ENCODE peak calls at places on chromosomes 6 and 20, in four cellular contexts. One of them, this sample, is unnamed.
A peak's percentile ranks its signal among the peaks of the same experiment; 100 is the strongest.

GRCh38 chr6:54308240-54308639 is at the start of gene TINAG:
- DNase-seq in IMR-90: no peak
- DNase-seq in mesendoderm: no peak
- DNase-seq in H1: no peak
- DNase-seq in this sample: no peak

GRCh38 chr20:17525650-17526049 is 5.5 kb downstream of the BFSP1 start:
- DNase-seq in IMR-90: no peak
- DNase-seq in mesendoderm: peak; percentile 84
- DNase-seq in H1: no peak
- DNase-seq in this sample: no peak

GRCh38 chr6:170067923-170068360 is 222.9 kb downstream of the DLL1 start:
- DNase-seq in IMR-90: no peak
- DNase-seq in mesendoderm: no peak
- DNase-seq in H1: no peak
- DNase-seq in this sample: no peak

GRCh38 chr6:134539865-134540323 is 222.0 kb upstream of the SGK1 start:
- DNase-seq in IMR-90: no peak
- DNase-seq in mesendoderm: peak; percentile 61
- DNase-seq in H1: no peak
- DNase-seq in this sample: peak; percentile 69

GRCh38 chr6:133754298-133754697 is 134.6 kb upstream of the TCF21 start:
- DNase-seq in IMR-90: no peak
- DNase-seq in mesendoderm: no peak
- DNase-seq in H1: no peak
- DNase-seq in this sample: no peak

GRCh38 chr6:18464176-18464575 is 77.0 kb downstream of the RNF144B start:
- DNase-seq in IMR-90: no peak
- DNase-seq in mesendoderm: no peak
- DNase-seq in H1: no peak
- DNase-seq in this sample: no peak

GRCh38 chr6:74137910-74138309 is 441.9 kb downstream of the CD109 start:
- DNase-seq in IMR-90: peak; percentile 84
- DNase-seq in mesendoderm: peak; percentile 33
- DNase-seq in H1: no peak
- DNase-seq in this sample: peak; percentile 77

GRCh38 chr6:158357570-158358216 is 45.4 kb downstream of the TULP4 start:
- DNase-seq in IMR-90: no peak
- DNase-seq in mesendoderm: no peak
- DNase-seq in H1: no peak
- DNase-seq in this sample: no peak

GRCh38 chr20:47875302-47876025 is 90.2 kb upstream of the SULF2 start:
- DNase-seq in IMR-90: no peak
- DNase-seq in mesendoderm: no peak
- DNase-seq in H1: no peak
- DNase-seq in this sample: peak; percentile 72

GRCh38 chr6:73739097-73739496 is 43.1 kb downstream of the CD109 start:
- DNase-seq in IMR-90: peak; percentile 78
- DNase-seq in mesendoderm: peak; percentile 71
- DNase-seq in H1: no peak
- DNase-seq in this sample: peak; percentile 80

GRCh38 chr6:4727671-4728435 is 48.4 kb upstream of the CDYL start:
- DNase-seq in IMR-90: no peak
- DNase-seq in mesendoderm: peak; percentile 85
- DNase-seq in H1: no peak
- DNase-seq in this sample: peak; percentile 93

GRCh38 chr20:50149481-50150254 is 3.9 kb downstream of the PEDS1 start:
- DNase-seq in IMR-90: no peak
- DNase-seq in mesendoderm: no peak
- DNase-seq in H1: no peak
- DNase-seq in this sample: no peak

GRCh38 chr20:57420571-57421257 is 29.5 kb downstream of the RBM38 start:
- DNase-seq in IMR-90: no peak
- DNase-seq in mesendoderm: no peak
- DNase-seq in H1: no peak
- DNase-seq in this sample: no peak

GRCh38 chr6:73207221-73207837 is 18.0 kb downstream of the KHDC1L start:
- DNase-seq in IMR-90: no peak
- DNase-seq in mesendoderm: no peak
- DNase-seq in H1: no peak
- DNase-seq in this sample: no peak

GRCh38 chr6:169038691-169039090 is 215.0 kb downstream of the THBS2 start:
- DNase-seq in IMR-90: no peak
- DNase-seq in mesendoderm: no peak
- DNase-seq in H1: no peak
- DNase-seq in this sample: no peak

GRCh38 chr6:74932214-74932923 is 273.5 kb downstream of the COL12A1 start:
- DNase-seq in IMR-90: peak; percentile 10
- DNase-seq in mesendoderm: peak; percentile 58
- DNase-seq in H1: no peak
- DNase-seq in this sample: peak; percentile 8

GRCh38 chr6:159953091-159953581 is 15.7 kb upstream of the IGF2R start:
- DNase-seq in IMR-90: peak; percentile 73
- DNase-seq in mesendoderm: no peak
- DNase-seq in H1: no peak
- DNase-seq in this sample: peak; percentile 90

GRCh38 chr6:123189805-123190204 is 193.8 kb downstream of the CLVS2 start:
- DNase-seq in IMR-90: no peak
- DNase-seq in mesendoderm: peak; percentile 39
- DNase-seq in H1: no peak
- DNase-seq in this sample: no peak

GRCh38 chr6:111691345-111692225 is 85.9 kb upstream of the TRAF3IP2 start:
- DNase-seq in IMR-90: no peak
- DNase-seq in mesendoderm: no peak
- DNase-seq in H1: no peak
- DNase-seq in this sample: peak; percentile 47

GRCh38 chr6:5962794-5963193 is 43.9 kb downstream of the NRN1 start:
- DNase-seq in IMR-90: no peak
- DNase-seq in mesendoderm: no peak
- DNase-seq in H1: no peak
- DNase-seq in this sample: no peak

GRCh38 chr6:38522322-38522721 is 117.4 kb downstream of the BTBD9 start:
- DNase-seq in IMR-90: peak; percentile 88
- DNase-seq in mesendoderm: no peak
- DNase-seq in H1: no peak
- DNase-seq in this sample: peak; percentile 45

GRCh38 chr20:24953621-24954133 is 4.6 kb downstream of the CST7 start:
- DNase-seq in IMR-90: no peak
- DNase-seq in mesendoderm: no peak
- DNase-seq in H1: no peak
- DNase-seq in this sample: no peak
- H3K18ac ChIP-seq in IMR-90: no peak overlapping the region
- H3K18ac ChIP-seq in mesendoderm: no peak overlapping the region
- H3K18ac ChIP-seq in H1: no peak overlapping the region
- H3K18ac ChIP-seq in this sample: no peak overlapping the region

GRCh38 chr20:19981091-19981490 is 36.1 kb upstream of the NAA20 start:
- DNase-seq in IMR-90: peak; percentile 59
- DNase-seq in mesendoderm: peak; percentile 57
- DNase-seq in H1: no peak
- DNase-seq in this sample: peak; percentile 74
- H3K18ac ChIP-seq in IMR-90: no peak overlapping the region
- H3K18ac ChIP-seq in mesendoderm: no peak overlapping the region
- H3K18ac ChIP-seq in H1: no peak overlapping the region
- H3K18ac ChIP-seq in this sample: peak overlapping the region; percentile 37

DNA sequence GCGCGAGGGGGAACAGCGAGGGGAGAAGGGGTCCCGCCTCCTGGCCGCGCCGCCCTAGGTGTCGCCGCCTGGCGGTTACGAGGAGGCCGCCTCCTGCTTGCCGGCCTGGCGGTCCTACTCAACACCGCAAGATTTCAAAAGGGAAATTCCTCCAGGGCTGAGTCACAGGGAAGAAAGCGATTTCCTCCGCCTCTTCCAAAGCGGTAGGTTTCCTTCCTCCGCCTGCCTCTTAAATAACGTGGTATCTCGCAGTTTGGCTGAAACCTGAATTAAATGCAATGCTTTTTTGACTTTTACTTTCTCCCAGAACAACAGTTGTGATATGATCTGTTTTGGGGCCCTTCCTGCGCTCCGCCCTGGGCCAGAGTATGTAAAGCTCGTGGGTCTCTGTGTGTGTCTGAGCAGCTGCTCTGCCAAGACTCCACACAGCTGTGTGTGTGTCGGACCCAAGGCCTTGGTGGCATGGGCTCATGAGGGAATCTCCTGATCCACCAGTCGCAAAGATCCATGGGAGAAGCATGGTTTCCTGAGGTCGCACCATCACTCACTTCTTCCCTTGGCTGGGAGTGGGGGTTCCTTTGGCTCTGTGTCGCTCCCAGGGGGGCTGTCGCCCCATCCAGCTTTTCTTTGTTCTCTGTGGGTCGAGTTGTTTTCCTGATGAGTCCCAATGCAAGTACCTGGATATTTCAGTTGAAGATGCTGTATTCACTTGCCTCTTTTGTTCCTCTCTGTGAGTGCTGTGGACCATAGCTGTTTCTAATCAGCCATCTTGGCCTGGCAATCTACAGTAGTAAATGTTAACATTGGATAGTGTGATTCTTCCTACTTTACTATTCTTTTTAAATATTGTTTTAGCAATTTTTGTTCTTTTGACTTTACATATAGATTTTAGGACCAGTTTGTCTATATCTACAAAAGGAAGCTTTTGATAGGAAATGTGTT is 31.6 kb upstream of the NOTCH4 start:
- DNase-seq in IMR-90: peak; percentile 93
- DNase-seq in mesendoderm: peak; percentile 97
- DNase-seq in H1: peak; percentile 62
- DNase-seq in this sample: peak; percentile 92
- H3K18ac ChIP-seq in IMR-90: peak overlapping the region; percentile 84
- H3K18ac ChIP-seq in mesendoderm: peak overlapping the region; percentile 62
- H3K18ac ChIP-seq in H1: peak overlapping the region; percentile 1
- H3K18ac ChIP-seq in this sample: peak overlapping the region; percentile 85

DNA sequence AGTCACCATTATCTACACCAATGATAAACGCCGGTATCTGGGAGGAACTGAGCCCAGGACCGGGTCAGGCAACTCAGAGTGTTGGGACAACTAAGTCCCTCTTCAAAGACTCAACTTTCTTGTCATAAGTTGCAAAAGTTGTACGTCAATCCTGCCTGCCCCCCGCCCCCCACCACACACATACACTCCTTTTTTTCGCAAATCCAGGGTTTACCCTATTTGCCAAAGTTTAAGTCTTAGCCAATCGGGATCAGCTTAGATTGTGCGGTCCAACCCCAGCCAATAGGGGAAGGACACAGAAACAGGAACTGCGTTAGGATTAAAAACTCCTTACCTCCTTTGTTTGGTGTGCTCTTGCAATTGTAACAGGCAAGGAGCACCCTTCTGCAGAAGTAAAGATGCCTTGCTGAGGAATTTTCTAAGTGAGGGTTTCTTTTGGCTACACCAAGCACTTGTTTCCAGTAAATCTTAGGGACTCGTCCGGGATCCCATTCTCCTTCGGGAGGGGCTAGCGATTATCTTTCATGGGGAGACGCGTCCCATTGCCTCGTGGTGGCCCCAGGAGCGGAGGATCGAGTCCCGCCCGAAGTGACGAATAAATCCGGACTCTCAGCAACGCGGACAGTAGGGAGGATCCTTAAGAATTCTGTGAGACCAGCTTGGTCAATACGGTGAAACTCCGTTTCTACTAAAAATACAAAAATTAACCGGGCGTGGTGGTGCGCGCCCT is 69.3 kb upstream of the PRSS16 start:
- DNase-seq in IMR-90: peak; percentile 94
- DNase-seq in mesendoderm: peak; percentile 93
- DNase-seq in H1: no peak
- DNase-seq in this sample: peak; percentile 96
- H3K18ac ChIP-seq in IMR-90: peak overlapping the region; percentile 92
- H3K18ac ChIP-seq in mesendoderm: peak overlapping the region; percentile 88
- H3K18ac ChIP-seq in H1: peak overlapping the region; percentile 75
- H3K18ac ChIP-seq in this sample: peak overlapping the region; percentile 90

GRCh38 chr20:33316343-33316742 is 33.3 kb downstream of the BPIFB1 start:
- DNase-seq in IMR-90: no peak
- DNase-seq in mesendoderm: no peak
- DNase-seq in H1: no peak
- DNase-seq in this sample: no peak
- H3K18ac ChIP-seq in IMR-90: no peak overlapping the region
- H3K18ac ChIP-seq in mesendoderm: no peak overlapping the region
- H3K18ac ChIP-seq in H1: no peak overlapping the region
- H3K18ac ChIP-seq in this sample: no peak overlapping the region

DNA sequence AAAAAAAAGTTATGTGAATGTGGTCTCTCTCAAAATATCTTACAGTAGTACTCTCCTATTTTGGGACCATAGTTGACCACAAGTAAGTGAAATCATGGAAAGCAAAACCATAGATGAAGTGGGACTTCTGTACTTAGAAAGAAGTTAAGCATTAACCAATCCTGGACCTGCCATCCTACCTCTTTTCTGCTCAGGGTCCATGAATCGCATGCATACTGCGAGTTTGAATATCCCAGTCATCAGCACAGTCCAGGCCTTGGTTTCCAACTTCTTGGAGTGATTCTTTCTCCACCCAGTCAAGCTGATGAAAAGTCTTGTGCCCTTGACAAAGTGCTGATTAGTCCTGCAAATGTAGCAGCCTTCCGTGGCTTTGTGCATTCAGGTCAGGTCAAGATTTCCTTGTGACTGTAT is 46.0 kb downstream of the RNF217 start:
- DNase-seq in IMR-90: no peak
- DNase-seq in mesendoderm: no peak
- DNase-seq in H1: no peak
- DNase-seq in this sample: peak; percentile 33
- H3K18ac ChIP-seq in IMR-90: peak overlapping the region; percentile 12
- H3K18ac ChIP-seq in mesendoderm: no peak overlapping the region
- H3K18ac ChIP-seq in H1: no peak overlapping the region
- H3K18ac ChIP-seq in this sample: no peak overlapping the region